ENCODE peak calls at places on chromosomes 4 and X, in five cellular contexts. One of them, this sample, is unnamed.

GRCh38 chr4:110211007-110211769 is 12.8 kb upstream of the ELOVL6 start:
- DNase-seq in G401: peak; percentile 51
- DNase-seq in GM12865: peak; percentile 64
- DNase-seq in iPS-NIHi11: peak; percentile 25
- DNase-seq in stimulated activated CD8-positive, alpha-beta memory T cell treated with anti-CD3 and anti-CD28 coated beads, Interleukin-15, amount 100 ng/mL, for 1 hour: no peak
- DNase-seq in this sample: peak; percentile 58

GRCh38 chr4:6495296-6495590 is 22.8 kb upstream of the PPP2R2C start:
- DNase-seq in iPS-NIHi11: no peak
- DNase-seq in GM12865: no peak
- DNase-seq in stimulated activated CD8-positive, alpha-beta memory T cell treated with anti-CD3 and anti-CD28 coated beads, Interleukin-15, amount 100 ng/mL, for 1 hour: no peak
- DNase-seq in G401: no peak
- DNase-seq in this sample: no peak

GRCh38 chr4:7058792-7059191 is 9.1 kb downstream of the GRPEL1 start:
- DNase-seq in GM12865: no peak
- DNase-seq in stimulated activated CD8-positive, alpha-beta memory T cell treated with anti-CD3 and anti-CD28 coated beads, Interleukin-15, amount 100 ng/mL, for 1 hour: no peak
- DNase-seq in iPS-NIHi11: no peak
- DNase-seq in G401: no peak
- DNase-seq in this sample: no peak

GRCh38 chr4:38860788-38861424 is 4.3 kb upstream of the TLR6 start:
- DNase-seq in stimulated activated CD8-positive, alpha-beta memory T cell treated with anti-CD3 and anti-CD28 coated beads, Interleukin-15, amount 100 ng/mL, for 1 hour: peak; percentile 36
- DNase-seq in iPS-NIHi11: peak; percentile 81
- DNase-seq in GM12865: peak; percentile 90
- DNase-seq in G401: no peak
- DNase-seq in this sample: peak; percentile 78

GRCh38 chr4:5292091-5292490 is 240.8 kb downstream of the STK32B start:
- DNase-seq in G401: no peak
- DNase-seq in stimulated activated CD8-positive, alpha-beta memory T cell treated with anti-CD3 and anti-CD28 coated beads, Interleukin-15, amount 100 ng/mL, for 1 hour: no peak
- DNase-seq in iPS-NIHi11: no peak
- DNase-seq in GM12865: no peak
- DNase-seq in this sample: no peak

GRCh38 chr4:150588341-150588740 is 6.4 kb downstream of the MAB21L2 start:
- DNase-seq in stimulated activated CD8-positive, alpha-beta memory T cell treated with anti-CD3 and anti-CD28 coated beads, Interleukin-15, amount 100 ng/mL, for 1 hour: no peak
- DNase-seq in GM12865: no peak
- DNase-seq in G401: no peak
- DNase-seq in iPS-NIHi11: no peak
- DNase-seq in this sample: no peak

GRCh38 chr4:95129708-95130343 is 372.1 kb downstream of the BMPR1B start:
- DNase-seq in GM12865: no peak
- DNase-seq in iPS-NIHi11: no peak
- DNase-seq in stimulated activated CD8-positive, alpha-beta memory T cell treated with anti-CD3 and anti-CD28 coated beads, Interleukin-15, amount 100 ng/mL, for 1 hour: no peak
- DNase-seq in G401: no peak
- DNase-seq in this sample: no peak

GRCh38 chr4:175536852-175537453 is 275.1 kb downstream of the GPM6A start:
- DNase-seq in stimulated activated CD8-positive, alpha-beta memory T cell treated with anti-CD3 and anti-CD28 coated beads, Interleukin-15, amount 100 ng/mL, for 1 hour: no peak
- DNase-seq in GM12865: peak; percentile 53
- DNase-seq in G401: peak; percentile 43
- DNase-seq in iPS-NIHi11: peak; percentile 47
- DNase-seq in this sample: no peak

GRCh38 chr4:20251796-20252655 is at the start of gene SLIT2:
- DNase-seq in GM12865: peak; percentile 48
- DNase-seq in G401: peak; percentile 7
- DNase-seq in stimulated activated CD8-positive, alpha-beta memory T cell treated with anti-CD3 and anti-CD28 coated beads, Interleukin-15, amount 100 ng/mL, for 1 hour: no peak
- DNase-seq in iPS-NIHi11: peak; percentile 97
- DNase-seq in this sample: peak; percentile 76

GRCh38 chrX:26347171-26347570 is 131.2 kb downstream of the MAGEB5 start:
- DNase-seq in GM12865: no peak
- DNase-seq in G401: no peak
- DNase-seq in stimulated activated CD8-positive, alpha-beta memory T cell treated with anti-CD3 and anti-CD28 coated beads, Interleukin-15, amount 100 ng/mL, for 1 hour: no peak
- DNase-seq in iPS-NIHi11: no peak
- DNase-seq in this sample: no peak

GRCh38 chrX:130118941-130119640 is 8.8 kb upstream of the ELF4 start:
- DNase-seq in G401: no peak
- DNase-seq in stimulated activated CD8-positive, alpha-beta memory T cell treated with anti-CD3 and anti-CD28 coated beads, Interleukin-15, amount 100 ng/mL, for 1 hour: no peak
- DNase-seq in iPS-NIHi11: no peak
- DNase-seq in GM12865: no peak
- DNase-seq in this sample: no peak

GRCh38 chrX:107537815-107538214 is 88.4 kb downstream of the FRMPD3 start:
- DNase-seq in GM12865: peak; percentile 58
- DNase-seq in G401: peak; percentile 6
- DNase-seq in stimulated activated CD8-positive, alpha-beta memory T cell treated with anti-CD3 and anti-CD28 coated beads, Interleukin-15, amount 100 ng/mL, for 1 hour: no peak
- DNase-seq in iPS-NIHi11: peak; percentile 33
- DNase-seq in this sample: peak; percentile 38

GRCh38 chrX:41558531-41558930 is 111.4 kb downstream of the NYX start:
- DNase-seq in G401: peak; percentile 12
- DNase-seq in GM12865: peak; percentile 16
- DNase-seq in stimulated activated CD8-positive, alpha-beta memory T cell treated with anti-CD3 and anti-CD28 coated beads, Interleukin-15, amount 100 ng/mL, for 1 hour: no peak
- DNase-seq in iPS-NIHi11: peak; percentile 5
- DNase-seq in this sample: no peak

GRCh38 chr4:157052429-157053040 is 23.4 kb upstream of the GLRB start:
- DNase-seq in GM12865: no peak
- DNase-seq in G401: no peak
- DNase-seq in stimulated activated CD8-positive, alpha-beta memory T cell treated with anti-CD3 and anti-CD28 coated beads, Interleukin-15, amount 100 ng/mL, for 1 hour: no peak
- DNase-seq in iPS-NIHi11: no peak
- DNase-seq in this sample: no peak

GRCh38 chrX:30812326-30812725 is 76.7 kb downstream of the TAB3 start:
- DNase-seq in iPS-NIHi11: no peak
- DNase-seq in stimulated activated CD8-positive, alpha-beta memory T cell treated with anti-CD3 and anti-CD28 coated beads, Interleukin-15, amount 100 ng/mL, for 1 hour: no peak
- DNase-seq in GM12865: peak; percentile 17
- DNase-seq in G401: no peak
- DNase-seq in this sample: no peak

GRCh38 chrX:2550288-2551020 is 49.7 kb upstream of the DHRSX start:
- DNase-seq in G401: no peak
- DNase-seq in stimulated activated CD8-positive, alpha-beta memory T cell treated with anti-CD3 and anti-CD28 coated beads, Interleukin-15, amount 100 ng/mL, for 1 hour: no peak
- DNase-seq in GM12865: no peak
- DNase-seq in iPS-NIHi11: no peak
- DNase-seq in this sample: no peak

GRCh38 chrX:150363561-150364346 is 637 bp downstream of the MAMLD1 start:
- DNase-seq in G401: peak; percentile 13
- DNase-seq in GM12865: no peak
- DNase-seq in iPS-NIHi11: peak; percentile 19
- DNase-seq in stimulated activated CD8-positive, alpha-beta memory T cell treated with anti-CD3 and anti-CD28 coated beads, Interleukin-15, amount 100 ng/mL, for 1 hour: no peak
- DNase-seq in this sample: peak; percentile 55

GRCh38 chrX:115946059-115946458 is 224.5 kb upstream of the AGTR2 start:
- DNase-seq in GM12865: no peak
- DNase-seq in iPS-NIHi11: no peak
- DNase-seq in G401: no peak
- DNase-seq in stimulated activated CD8-positive, alpha-beta memory T cell treated with anti-CD3 and anti-CD28 coated beads, Interleukin-15, amount 100 ng/mL, for 1 hour: no peak
- DNase-seq in this sample: no peak

GRCh38 chr4:15035152-15035551 is 32.9 kb downstream of the CPEB2 start:
- DNase-seq in GM12865: no peak
- DNase-seq in iPS-NIHi11: no peak
- DNase-seq in stimulated activated CD8-positive, alpha-beta memory T cell treated with anti-CD3 and anti-CD28 coated beads, Interleukin-15, amount 100 ng/mL, for 1 hour: no peak
- DNase-seq in G401: no peak
- DNase-seq in this sample: no peak

GRCh38 chr4:145731026-145731425 is 51.1 kb downstream of the C4orf51 start:
- DNase-seq in iPS-NIHi11: no peak
- DNase-seq in G401: no peak
- DNase-seq in GM12865: no peak
- DNase-seq in stimulated activated CD8-positive, alpha-beta memory T cell treated with anti-CD3 and anti-CD28 coated beads, Interleukin-15, amount 100 ng/mL, for 1 hour: no peak
- DNase-seq in this sample: no peak

This sample was measured in mucosa of descending colon.